ENCODE peak calls at places on chromosome 20, in seven cellular contexts. J is adrenal gland, M is Peyer's patch, V is ovary, Z is PC-3, H is dorsolateral prefrontal cortex, Y is IMR-90. O is an unnamed sample.
A peak's percentile ranks its signal among the peaks of the same experiment; 100 is the strongest.

GRCh38 chr20:23131766-23132165 is 45.6 kb upstream of the CD93 start:
- DNase-seq in J (no peak), M (no peak), V (no peak), Z (no peak), H (no peak), Y (no peak), O (no peak)

GRCh38 chr20:10537850-10538480 is 102.9 kb downstream of the SLX4IP start:
- DNase-seq in J (no peak), M (no peak), V (no peak), Z (peak; percentile 89), H (no peak), Y (peak; percentile 73), O (no peak)

GRCh38 chr20:43804781-43805180 is 78.0 kb upstream of the GTSF1L start:
- DNase-seq in J (no peak), M (no peak), V (no peak), Z (no peak), H (no peak), Y (no peak), O (no peak)

GRCh38 chr20:36499211-36499610 is 42.1 kb upstream of the MYL9 start:
- DNase-seq in J (no peak), M (no peak), V (no peak), Z (no peak), H (no peak), Y (no peak), O (no peak)

GRCh38 chr20:10696650-10697049 is 22.9 kb upstream of the JAG1 start:
- DNase-seq in J (no peak), M (no peak), V (no peak), Z (no peak), H (no peak), Y (no peak), O (peak; percentile 89)

GRCh38 chr20:35724321-35725230 is 17.5 kb downstream of the RBM39 start:
- DNase-seq in J (no peak), M (no peak), V (no peak), Z (no peak), H (no peak), Y (no peak), O (peak; percentile 21)

GRCh38 chr20:19880256-19881079 is 122.4 kb downstream of the RIN2 start:
- DNase-seq in J (peak; percentile 59), M (no peak), V (no peak), Z (peak; percentile 95), H (no peak), Y (peak; percentile 89), O (no peak)

GRCh38 chr20:38299963-38300362 is 4.0 kb upstream of the BPI start:
- DNase-seq in J (no peak), M (no peak), V (no peak), Z (peak; percentile 75), H (no peak), Y (no peak), O (peak; percentile 74)

GRCh38 chr20:42604998-42605970 is 584.4 kb downstream of the PTPRT start:
- DNase-seq in J (no peak), M (no peak), V (no peak), Z (no peak), H (no peak), Y (no peak), O (peak; percentile 60)

GRCh38 chr20:19249515-19249914 is 37.1 kb downstream of the SLC24A3 start:
- DNase-seq in J (no peak), M (no peak), V (no peak), Z (peak; percentile 45), H (no peak), Y (peak; percentile 2), O (no peak)

GRCh38 chr20:63641792-63642517 is 11.3 kb downstream of the STMN3 start:
- DNase-seq in J (peak; percentile 92), M (peak; percentile 93), V (peak; percentile 95), Z (peak; percentile 92), H (peak; percentile 71), Y (peak; percentile 62), O (peak; percentile 100)
- H3K4me3 ChIP-seq in J (peak overlapping the region; percentile 57), M (peak overlapping the region; percentile 84), V (peak overlapping the region; percentile 41), Z (peak overlapping the region; percentile 71), H (peak overlapping the region; percentile 63), Y (peak overlapping the region; percentile 70), O (peak overlapping the region; percentile 70)

DNA sequence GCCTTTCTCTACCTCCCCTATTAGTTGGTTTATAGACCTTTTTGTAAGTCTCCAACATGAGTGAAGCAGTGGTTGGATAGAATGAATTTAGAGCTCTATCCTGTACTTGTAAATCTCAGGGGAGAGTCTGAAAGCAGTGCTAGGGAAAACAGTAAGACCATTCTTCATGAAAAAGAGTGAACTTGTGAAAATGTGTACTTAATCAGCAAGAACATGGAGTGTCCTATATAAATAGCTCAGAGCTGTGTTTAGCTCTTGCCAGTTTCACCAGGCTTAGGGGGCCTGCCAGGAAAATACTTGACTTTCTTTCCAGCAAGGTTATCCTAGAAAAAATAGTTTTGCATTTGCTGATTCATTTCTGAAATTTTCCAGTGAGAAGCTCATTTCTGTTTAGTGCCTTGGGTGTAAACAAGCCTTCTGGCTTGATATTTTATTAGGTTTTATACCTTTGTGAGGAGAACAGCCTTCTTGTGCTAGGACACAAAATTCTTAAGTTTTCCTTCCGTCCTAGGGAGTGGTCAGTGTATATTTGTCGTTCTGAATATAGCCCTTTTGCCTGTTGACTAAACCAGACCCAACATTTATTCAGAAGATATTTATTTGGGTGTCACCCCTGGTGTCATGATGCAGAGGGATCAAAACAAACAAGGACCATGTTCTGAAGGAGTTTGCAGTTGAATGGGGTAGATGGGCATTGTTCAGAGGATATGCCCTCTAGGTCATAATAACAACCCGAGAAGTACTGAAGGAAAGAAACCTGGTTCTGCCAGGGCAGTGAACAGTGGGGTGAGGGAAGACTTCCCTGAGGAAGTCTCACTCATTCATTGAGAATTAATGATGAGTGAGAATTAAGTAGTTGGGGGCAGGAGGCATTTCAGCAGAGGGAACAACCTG is 7.6 kb downstream of the ARFGEF2 start:
- DNase-seq in J (peak; percentile 72), M (no peak), V (no peak), Z (no peak), H (no peak), Y (peak; percentile 69), O (no peak)
- H3K27ac ChIP-seq in J (peak overlapping the region; percentile 82), M (peak overlapping the region; percentile 35), V (no peak overlapping the region), Z (no peak overlapping the region), H (peak overlapping the region; percentile 84), Y (peak overlapping the region; percentile 79), O (no peak overlapping the region)

DNA sequence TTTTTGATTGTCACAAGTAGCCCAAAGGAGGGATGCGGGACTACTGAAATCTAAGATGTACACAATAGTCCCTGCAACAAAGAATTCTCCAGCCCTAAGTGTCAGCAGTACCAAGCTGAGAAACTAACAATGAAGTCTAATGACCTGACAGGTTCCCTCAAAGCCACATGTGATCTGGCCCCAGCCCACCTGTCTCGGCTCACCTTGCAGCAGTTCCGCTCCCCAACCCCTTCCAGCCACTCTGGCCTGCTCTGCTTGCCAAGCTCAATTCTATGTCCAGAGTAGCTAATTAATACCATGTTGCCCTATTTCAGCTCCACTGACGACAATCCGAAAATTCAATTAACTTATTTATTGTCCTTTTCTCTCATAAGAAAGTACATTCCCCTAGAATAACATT is 72.1 kb downstream of the ZMYND8 start:
- DNase-seq in J (no peak), M (no peak), V (no peak), Z (no peak), H (no peak), Y (no peak), O (no peak)
- H3K4me3 ChIP-seq in J (no peak overlapping the region), M (no peak overlapping the region), V (no peak overlapping the region), Z (no peak overlapping the region), H (no peak overlapping the region), Y (no peak overlapping the region), O (no peak overlapping the region)

DNA sequence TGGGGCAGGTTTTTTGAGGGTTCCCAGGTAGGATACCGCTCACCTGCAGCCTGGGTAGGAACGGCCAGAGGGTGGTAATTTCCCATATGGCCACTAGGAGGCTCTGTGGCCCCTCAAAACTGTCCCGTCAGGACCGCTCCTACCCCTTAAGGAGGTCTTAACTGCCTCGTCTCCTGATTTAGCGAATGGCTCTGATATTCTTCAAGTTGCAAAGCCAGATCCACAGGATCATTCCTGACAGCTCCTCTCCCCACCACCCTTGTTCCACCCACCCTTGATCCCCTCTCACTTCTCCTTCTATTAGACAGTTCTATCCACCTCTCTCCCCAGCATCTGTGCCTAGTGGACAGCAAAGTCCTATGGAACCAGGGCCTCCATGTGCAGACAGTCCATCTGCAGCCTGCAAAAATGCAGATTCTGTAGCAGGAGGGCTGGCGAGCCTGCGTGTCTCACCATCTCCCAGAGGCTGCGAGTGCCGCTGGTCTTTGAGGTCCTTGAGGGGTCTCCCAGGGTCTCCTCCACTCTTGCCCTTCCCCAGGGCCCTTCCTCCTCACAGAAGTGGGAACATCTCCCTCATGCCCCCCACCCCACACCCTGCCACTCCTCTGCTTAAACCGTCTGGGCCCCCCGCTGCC is 34.3 kb upstream of the ZBP1 start:
- DNase-seq in J (peak; percentile 39), M (peak; percentile 39), V (peak; percentile 67), Z (peak; percentile 79), H (peak; percentile 32), Y (peak; percentile 55), O (peak; percentile 88)
- H3K27ac ChIP-seq in J (no peak overlapping the region), M (no peak overlapping the region), V (no peak overlapping the region), Z (no peak overlapping the region), H (no peak overlapping the region), Y (no peak overlapping the region), O (peak overlapping the region; percentile 47)

GRCh38 chr20:62623488-62624324 is 18.6 kb upstream of the SLCO4A1 start:
- DNase-seq in J (peak; percentile 97), M (peak; percentile 100), V (peak; percentile 90), Z (peak; percentile 98), H (no peak), Y (peak; percentile 68), O (peak; percentile 96)

GRCh38 chr20:62622877-62623487 is 19.3 kb upstream of the SLCO4A1 start:
- DNase-seq in J (peak; percentile 54), M (no peak), V (no peak), Z (no peak), H (no peak), Y (no peak), O (no peak)

GRCh38 chr20:62620624-62621023 is 21.7 kb upstream of the SLCO4A1 start:
- DNase-seq in J (no peak), M (no peak), V (no peak), Z (no peak), H (no peak), Y (no peak), O (no peak)

GRCh38 chr20:62622178-62622876 is 20.0 kb upstream of the SLCO4A1 start:
- DNase-seq in J (no peak), M (no peak), V (no peak), Z (no peak), H (no peak), Y (no peak), O (no peak)

DNA sequence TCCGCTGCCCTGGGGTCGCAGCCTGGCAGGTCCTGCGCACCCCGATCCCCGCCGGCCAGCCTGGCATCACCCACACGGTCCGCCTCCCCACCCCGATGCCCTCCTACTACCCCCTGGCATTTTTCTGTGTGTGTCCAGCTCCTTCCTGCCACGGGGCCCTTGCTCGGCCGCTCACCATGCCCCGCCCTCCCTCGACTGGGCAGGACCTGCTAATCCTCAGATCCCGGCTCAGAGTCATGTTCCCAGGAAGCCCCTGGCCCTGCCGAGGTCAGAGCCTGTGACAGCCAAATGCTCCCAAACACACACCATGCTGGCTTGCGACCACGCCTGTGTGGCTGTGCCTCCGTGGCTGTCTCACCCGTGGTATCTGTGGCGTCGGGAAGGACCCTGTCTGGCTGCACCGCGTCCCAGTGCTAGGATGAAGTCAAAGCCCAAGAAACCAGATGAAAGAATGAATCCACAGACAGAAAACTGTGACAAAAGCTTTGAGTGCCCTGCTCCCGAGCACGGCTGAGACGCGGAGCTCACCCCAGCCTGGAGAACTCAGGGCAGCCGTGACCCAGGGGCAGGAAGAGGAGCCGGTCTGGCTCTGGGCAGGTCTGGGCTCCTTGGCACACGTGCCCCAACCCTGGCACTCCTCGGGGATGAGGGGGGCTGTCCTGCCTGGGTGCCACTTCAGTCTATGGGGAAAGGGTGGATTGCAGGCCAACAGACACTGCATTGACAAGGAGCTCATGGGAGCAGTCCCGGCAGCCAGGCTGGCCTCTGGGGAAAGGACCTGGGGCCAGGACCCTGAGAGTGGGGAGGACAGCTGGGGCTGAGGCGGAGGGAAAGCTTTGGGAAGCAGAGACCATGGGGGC is 20.8 kb upstream of the SLCO4A1 start:
- DNase-seq in J (no peak), M (no peak), V (no peak), Z (no peak), H (no peak), Y (no peak), O (no peak)
- H3K4me3 ChIP-seq in J (no peak overlapping the region), M (no peak overlapping the region), V (no peak overlapping the region), Z (no peak overlapping the region), H (no peak overlapping the region), Y (no peak overlapping the region), O (no peak overlapping the region)